ENCODE peak calls at places on chromosomes 7 and 10, in six cellular contexts. One of them, this sample, is unnamed.

GRCh38 chr7:132584796-132585494 is 8.7 kb upstream of the PLXNA4 start:
- DNase-seq in mesothelial cell of epicardium: no peak
- DNase-seq in NCI-H748 treated with DMSO at 0.1 percent for 48 hours: no peak
- DNase-seq in upper lobe of right lung: no peak
- DNase-seq in Calu3: no peak
- DNase-seq in uterus: no peak
- DNase-seq in this sample: no peak

GRCh38 chr7:12649348-12649747 is 38.1 kb upstream of the ARL4A start:
- DNase-seq in mesothelial cell of epicardium: no peak
- DNase-seq in NCI-H748 treated with DMSO at 0.1 percent for 48 hours: no peak
- DNase-seq in upper lobe of right lung: no peak
- DNase-seq in Calu3: no peak
- DNase-seq in uterus: no peak
- DNase-seq in this sample: no peak

GRCh38 chr10:92490387-92490786 is 83.5 kb downstream of the IDE start:
- DNase-seq in mesothelial cell of epicardium: no peak
- DNase-seq in NCI-H748 treated with DMSO at 0.1 percent for 48 hours: no peak
- DNase-seq in upper lobe of right lung: no peak
- DNase-seq in Calu3: no peak
- DNase-seq in uterus: no peak
- DNase-seq in this sample: no peak

GRCh38 chr7:70788276-70788675 is 343.7 kb upstream of the GALNT17 start:
- DNase-seq in mesothelial cell of epicardium: no peak
- DNase-seq in NCI-H748 treated with DMSO at 0.1 percent for 48 hours: no peak
- DNase-seq in upper lobe of right lung: no peak
- DNase-seq in Calu3: no peak
- DNase-seq in uterus: no peak
- DNase-seq in this sample: peak

GRCh38 chr10:132904169-132904813 is 38.1 kb downstream of the CFAP46 start:
- DNase-seq in mesothelial cell of epicardium: no peak
- DNase-seq in NCI-H748 treated with DMSO at 0.1 percent for 48 hours: no peak
- DNase-seq in upper lobe of right lung: peak
- DNase-seq in Calu3: peak
- DNase-seq in uterus: no peak
- DNase-seq in this sample: peak

GRCh38 chr7:157955383-157955999 is 618.7 kb downstream of the DNAJB6 start:
- DNase-seq in mesothelial cell of epicardium: no peak
- DNase-seq in NCI-H748 treated with DMSO at 0.1 percent for 48 hours: no peak
- DNase-seq in upper lobe of right lung: no peak
- DNase-seq in Calu3: no peak
- DNase-seq in uterus: no peak
- DNase-seq in this sample: no peak

GRCh38 chr10:104893711-104894110 is 252.6 kb downstream of the SORCS3 start:
- DNase-seq in mesothelial cell of epicardium: no peak
- DNase-seq in NCI-H748 treated with DMSO at 0.1 percent for 48 hours: no peak
- DNase-seq in upper lobe of right lung: no peak
- DNase-seq in Calu3: no peak
- DNase-seq in uterus: no peak
- DNase-seq in this sample: no peak

GRCh38 chr10:6920072-6921019 is 340.3 kb upstream of the PRKCQ start:
- DNase-seq in mesothelial cell of epicardium: no peak
- DNase-seq in NCI-H748 treated with DMSO at 0.1 percent for 48 hours: peak
- DNase-seq in upper lobe of right lung: peak
- DNase-seq in Calu3: peak
- DNase-seq in uterus: peak
- DNase-seq in this sample: peak

GRCh38 chr7:99562832-99563231 is 4.4 kb downstream of the ZNF655 start:
- DNase-seq in mesothelial cell of epicardium: no peak
- DNase-seq in NCI-H748 treated with DMSO at 0.1 percent for 48 hours: no peak
- DNase-seq in upper lobe of right lung: no peak
- DNase-seq in Calu3: peak
- DNase-seq in uterus: no peak
- DNase-seq in this sample: peak

GRCh38 chr7:107622429-107622828 is 38.2 kb upstream of the SLC26A4 start:
- DNase-seq in mesothelial cell of epicardium: no peak
- DNase-seq in NCI-H748 treated with DMSO at 0.1 percent for 48 hours: no peak
- DNase-seq in upper lobe of right lung: no peak
- DNase-seq in Calu3: no peak
- DNase-seq in uterus: no peak
- DNase-seq in this sample: no peak

GRCh38 chr10:122142652-122143237 is 128.4 kb upstream of the BTBD16 start:
- DNase-seq in mesothelial cell of epicardium: no peak
- DNase-seq in NCI-H748 treated with DMSO at 0.1 percent for 48 hours: peak
- DNase-seq in upper lobe of right lung: no peak
- DNase-seq in Calu3: peak
- DNase-seq in uterus: no peak
- DNase-seq in this sample: peak

GRCh38 chr10:57535306-57535705 is 732.4 kb downstream of the IPMK start:
- DNase-seq in mesothelial cell of epicardium: no peak
- DNase-seq in NCI-H748 treated with DMSO at 0.1 percent for 48 hours: no peak
- DNase-seq in upper lobe of right lung: no peak
- DNase-seq in Calu3: no peak
- DNase-seq in uterus: no peak
- DNase-seq in this sample: no peak

GRCh38 chr7:116169060-116169459 is 41.3 kb upstream of the TES start:
- DNase-seq in mesothelial cell of epicardium: no peak
- DNase-seq in NCI-H748 treated with DMSO at 0.1 percent for 48 hours: no peak
- DNase-seq in upper lobe of right lung: no peak
- DNase-seq in Calu3: peak
- DNase-seq in uterus: no peak
- DNase-seq in this sample: peak

GRCh38 chr7:50449501-50449880 is 659 bp downstream of the FIGNL1 start:
- DNase-seq in mesothelial cell of epicardium: no peak
- DNase-seq in NCI-H748 treated with DMSO at 0.1 percent for 48 hours: no peak
- DNase-seq in upper lobe of right lung: no peak
- DNase-seq in Calu3: no peak
- DNase-seq in uterus: no peak
- DNase-seq in this sample: no peak

GRCh38 chr10:90319188-90319914 is 538.5 kb downstream of the HTR7 start:
- DNase-seq in mesothelial cell of epicardium: no peak
- DNase-seq in NCI-H748 treated with DMSO at 0.1 percent for 48 hours: no peak
- DNase-seq in upper lobe of right lung: no peak
- DNase-seq in Calu3: peak
- DNase-seq in uterus: no peak
- DNase-seq in this sample: no peak

GRCh38 chr10:49608166-49608758 is 1.8 kb upstream of the SLC18A3 start:
- DNase-seq in mesothelial cell of epicardium: peak
- DNase-seq in NCI-H748 treated with DMSO at 0.1 percent for 48 hours: no peak
- DNase-seq in upper lobe of right lung: peak
- DNase-seq in Calu3: no peak
- DNase-seq in uterus: no peak
- DNase-seq in this sample: no peak

GRCh38 chr10:108523016-108523415 is 1358.5 kb upstream of the SORCS1 start:
- DNase-seq in mesothelial cell of epicardium: no peak
- DNase-seq in NCI-H748 treated with DMSO at 0.1 percent for 48 hours: no peak
- DNase-seq in upper lobe of right lung: no peak
- DNase-seq in Calu3: no peak
- DNase-seq in uterus: no peak
- DNase-seq in this sample: no peak

GRCh38 chr7:108596560-108596959 is 26.9 kb downstream of the DNAJB9 start:
- DNase-seq in mesothelial cell of epicardium: no peak
- DNase-seq in NCI-H748 treated with DMSO at 0.1 percent for 48 hours: no peak
- DNase-seq in upper lobe of right lung: no peak
- DNase-seq in Calu3: no peak
- DNase-seq in uterus: no peak
- DNase-seq in this sample: no peak

GRCh38 chr10:93947055-93947454 is 46.7 kb upstream of the PLCE1 start:
- DNase-seq in mesothelial cell of epicardium: no peak
- DNase-seq in NCI-H748 treated with DMSO at 0.1 percent for 48 hours: no peak
- DNase-seq in upper lobe of right lung: no peak
- DNase-seq in Calu3: no peak
- DNase-seq in uterus: no peak
- DNase-seq in this sample: no peak

GRCh38 chr7:47815867-47816266 is 132.4 kb downstream of the PKD1L1 start:
- DNase-seq in mesothelial cell of epicardium: no peak
- DNase-seq in NCI-H748 treated with DMSO at 0.1 percent for 48 hours: no peak
- DNase-seq in upper lobe of right lung: peak
- DNase-seq in Calu3: no peak
- DNase-seq in uterus: no peak
- DNase-seq in this sample: no peak

GRCh38 chr7:6558837-6559236 is 7.6 kb upstream of the GRID2IP start:
- DNase-seq in mesothelial cell of epicardium: no peak
- DNase-seq in NCI-H748 treated with DMSO at 0.1 percent for 48 hours: no peak
- DNase-seq in upper lobe of right lung: no peak
- DNase-seq in Calu3: peak
- DNase-seq in uterus: no peak
- DNase-seq in this sample: peak

GRCh38 chr10:5509236-5509635 is 9.9 kb upstream of the CALML5 start:
- DNase-seq in mesothelial cell of epicardium: no peak
- DNase-seq in NCI-H748 treated with DMSO at 0.1 percent for 48 hours: no peak
- DNase-seq in upper lobe of right lung: peak
- DNase-seq in Calu3: no peak
- DNase-seq in uterus: no peak
- DNase-seq in this sample: no peak

GRCh38 chr7:40890088-40890692 is 755.4 kb downstream of the SUGCT start:
- DNase-seq in mesothelial cell of epicardium: no peak
- DNase-seq in NCI-H748 treated with DMSO at 0.1 percent for 48 hours: no peak
- DNase-seq in upper lobe of right lung: no peak
- DNase-seq in Calu3: no peak
- DNase-seq in uterus: no peak
- DNase-seq in this sample: no peak

GRCh38 chr7:112995091-112995824 is 91.4 kb downstream of the GPR85 start:
- DNase-seq in mesothelial cell of epicardium: no peak
- DNase-seq in NCI-H748 treated with DMSO at 0.1 percent for 48 hours: no peak
- DNase-seq in upper lobe of right lung: no peak
- DNase-seq in Calu3: no peak
- DNase-seq in uterus: no peak
- DNase-seq in this sample: no peak

GRCh38 chr7:7251742-7252141 is 69.4 kb downstream of the C1GALT1 start:
- DNase-seq in mesothelial cell of epicardium: no peak
- DNase-seq in NCI-H748 treated with DMSO at 0.1 percent for 48 hours: no peak
- DNase-seq in upper lobe of right lung: no peak
- DNase-seq in Calu3: no peak
- DNase-seq in uterus: no peak
- DNase-seq in this sample: no peak

GRCh38 chr10:105063796-105064195 is 422.7 kb downstream of the SORCS3 start:
- DNase-seq in mesothelial cell of epicardium: no peak
- DNase-seq in NCI-H748 treated with DMSO at 0.1 percent for 48 hours: peak
- DNase-seq in upper lobe of right lung: no peak
- DNase-seq in Calu3: peak
- DNase-seq in uterus: no peak
- DNase-seq in this sample: no peak

GRCh38 chr7:51774178-51774577 is 457.6 kb upstream of the COBL start:
- DNase-seq in mesothelial cell of epicardium: no peak
- DNase-seq in NCI-H748 treated with DMSO at 0.1 percent for 48 hours: no peak
- DNase-seq in upper lobe of right lung: no peak
- DNase-seq in Calu3: no peak
- DNase-seq in uterus: no peak
- DNase-seq in this sample: no peak

GRCh38 chr7:34445653-34446052 is 212.4 kb upstream of the NPSR1 start:
- DNase-seq in mesothelial cell of epicardium: no peak
- DNase-seq in NCI-H748 treated with DMSO at 0.1 percent for 48 hours: no peak
- DNase-seq in upper lobe of right lung: no peak
- DNase-seq in Calu3: no peak
- DNase-seq in uterus: no peak
- DNase-seq in this sample: no peak

GRCh38 chr10:58508316-58508715 is 4.4 kb upstream of the BICC1 start:
- DNase-seq in mesothelial cell of epicardium: no peak
- DNase-seq in NCI-H748 treated with DMSO at 0.1 percent for 48 hours: no peak
- DNase-seq in upper lobe of right lung: no peak
- DNase-seq in Calu3: no peak
- DNase-seq in uterus: no peak
- DNase-seq in this sample: no peak

GRCh38 chr7:44962483-44963251 is 16.1 kb downstream of the MYO1G start:
- DNase-seq in mesothelial cell of epicardium: no peak
- DNase-seq in NCI-H748 treated with DMSO at 0.1 percent for 48 hours: no peak
- DNase-seq in upper lobe of right lung: peak
- DNase-seq in Calu3: peak
- DNase-seq in uterus: no peak
- DNase-seq in this sample: peak